ENCODE peak calls at places on chromosome 17, in nine cellular contexts. O is activated naive CD4-positive, alpha-beta T cell; L is NCI-H1092 treated with DMSO at 0.1 percent for 48 hours; T is T-cell; U is stimulated activated CD8-positive, alpha-beta memory T cell treated with anti-CD3 and anti-CD28 coated beads, Interleukin-4, amount 100 ng/mL, for 1 hour; R is central memory CD8-positive, alpha-beta T cell; C is T-helper 2 cell; P is activated T-helper 1 cell treated with Interleukin-2 at 50 U/mL for 16 hours; G is heart left ventricle. E is an unnamed sample.

GRCh38 chr17:65455972-65456343 is 105.5 kb downstream of the AXIN2 start:
- DNase-seq in O (no peak), L (peak), T (no peak), U (no peak), R (no peak), C (no peak), P (peak), G (peak), E (no peak)

GRCh38 chr17:50117202-50118040 is 12.5 kb downstream of the SAMD14 start:
- DNase-seq in O (no peak), L (peak), T (peak), U (peak), R (peak), C (peak), P (peak), G (peak), E (no peak)

GRCh38 chr17:246226-246625 is 64.8 kb upstream of the DOC2B start:
- DNase-seq in O (no peak), L (no peak), T (no peak), U (no peak), R (no peak), C (no peak), P (no peak), G (peak), E (no peak)

GRCh38 chr17:31687505-31688126 is 171.4 kb downstream of the COPRS start:
- DNase-seq in O (no peak), L (no peak), T (no peak), U (no peak), R (no peak), C (no peak), P (no peak), G (no peak), E (no peak)

GRCh38 chr17:5819396-5819795 is 235.1 kb upstream of the NLRP1 start:
- DNase-seq in O (no peak), L (no peak), T (no peak), U (no peak), R (no peak), C (no peak), P (no peak), G (no peak), E (no peak)

GRCh38 chr17:34382586-34383224 is 19.7 kb upstream of the CCL1 start:
- DNase-seq in O (no peak), L (no peak), T (no peak), U (no peak), R (no peak), C (no peak), P (no peak), G (no peak), E (no peak)

GRCh38 chr17:76171701-76172100 is 30.7 kb upstream of the FOXJ1 start:
- DNase-seq in O (no peak), L (no peak), T (no peak), U (no peak), R (no peak), C (no peak), P (no peak), G (no peak), E (no peak)

GRCh38 chr17:8923762-8924161 is 41.7 kb downstream of the PIK3R5 start:
- DNase-seq in O (no peak), L (no peak), T (no peak), U (no peak), R (no peak), C (no peak), P (no peak), G (no peak), E (no peak)

GRCh38 chr17:82334622-82335394 is 1.2 kb upstream of the SECTM1 start:
- DNase-seq in O (no peak), L (no peak), T (no peak), U (no peak), R (no peak), C (no peak), P (no peak), G (peak), E (no peak)

GRCh38 chr17:66283296-66283934 is 19.0 kb upstream of the PRKCA start:
- DNase-seq in O (no peak), L (no peak), T (no peak), U (no peak), R (no peak), C (no peak), P (no peak), G (no peak), E (no peak)

GRCh38 chr17:77107506-77108433 is 33.0 kb upstream of the SEC14L1 start:
- DNase-seq in O (no peak), L (no peak), T (peak), U (peak), R (peak), C (no peak), P (no peak), G (no peak), E (no peak)

GRCh38 chr17:49987681-49988441 is 7.2 kb downstream of the DLX3 start:
- DNase-seq in O (no peak), L (peak), T (no peak), U (no peak), R (no peak), C (no peak), P (no peak), G (no peak), E (no peak)

GRCh38 chr17:48052956-48053757 is 5.0 kb downstream of the NFE2L1 start:
- DNase-seq in O (no peak), L (peak), T (no peak), U (no peak), R (no peak), C (no peak), P (no peak), G (peak), E (no peak)

GRCh38 chr17:57832711-57833596 is 16.9 kb downstream of the MRPS23 start:
- DNase-seq in O (no peak), L (peak), T (peak), U (peak), R (peak), C (peak), P (peak), G (peak), E (peak)

GRCh38 chr17:26792486-26792885 is 501.4 kb upstream of the WSB1 start:
- DNase-seq in O (no peak), L (no peak), T (no peak), U (no peak), R (no peak), C (no peak), P (no peak), G (no peak), E (no peak)

GRCh38 chr17:75927286-75927922 is 13.4 kb downstream of the FBF1 start:
- DNase-seq in O (no peak), L (peak), T (no peak), U (no peak), R (no peak), C (no peak), P (no peak), G (no peak), E (no peak)

GRCh38 chr17:65261682-65262636 is 124.8 kb downstream of the RGS9 start:
- DNase-seq in O (no peak), L (no peak), T (no peak), U (no peak), R (no peak), C (no peak), P (no peak), G (no peak), E (no peak)

GRCh38 chr17:66301864-66302741 is at the start of gene PRKCA:
- DNase-seq in O (peak), L (peak), T (peak), U (peak), R (peak), C (peak), P (peak), G (peak), E (peak)

GRCh38 chr17:74512624-74513084 is 18.6 kb downstream of the CD300LB start:
- DNase-seq in O (no peak), L (no peak), T (no peak), U (no peak), R (no peak), C (no peak), P (no peak), G (no peak), E (no peak)

GRCh38 chr17:65917560-65917959 is 274.4 kb downstream of the CEP112 start:
- DNase-seq in O (no peak), L (no peak), T (no peak), U (no peak), R (no peak), C (no peak), P (no peak), G (no peak), E (no peak)

GRCh38 chr17:61487161-61487654 is 35.0 kb downstream of the TBX4 start:
- DNase-seq in O (no peak), L (no peak), T (no peak), U (no peak), R (no peak), C (no peak), P (no peak), G (no peak), E (no peak)

GRCh38 chr17:59651346-59651745 is 31.7 kb downstream of the CLTC start:
- DNase-seq in O (no peak), L (no peak), T (no peak), U (no peak), R (no peak), C (no peak), P (no peak), G (no peak), E (no peak)

GRCh38 chr17:58328195-58329034 is at the start of gene TSPOAP1:
- DNase-seq in O (peak), L (no peak), T (peak), U (no peak), R (peak), C (no peak), P (peak), G (peak), E (peak)

GRCh38 chr17:28975031-28975430 is 23.7 kb upstream of the PHF12 start:
- DNase-seq in O (no peak), L (no peak), T (no peak), U (no peak), R (no peak), C (no peak), P (no peak), G (no peak), E (no peak)

GRCh38 chr17:10172241-10172741 is 26.1 kb downstream of the GAS7 start:
- DNase-seq in O (no peak), L (no peak), T (no peak), U (no peak), R (no peak), C (no peak), P (no peak), G (no peak), E (no peak)

GRCh38 chr17:11287791-11288190 is 46.8 kb downstream of the SHISA6 start:
- DNase-seq in O (no peak), L (no peak), T (no peak), U (no peak), R (no peak), C (no peak), P (no peak), G (no peak), E (no peak)

GRCh38 chr17:37813753-37814152 is 68.9 kb upstream of the HNF1B start:
- DNase-seq in O (no peak), L (no peak), T (no peak), U (no peak), R (no peak), C (no peak), P (no peak), G (no peak), E (no peak)

GRCh38 chr17:53822764-53823163 is at the start of gene KIF2B:
- DNase-seq in O (no peak), L (no peak), T (no peak), U (no peak), R (no peak), C (no peak), P (no peak), G (no peak), E (no peak)

GRCh38 chr17:49497147-49498036 is 2.3 kb downstream of the NGFR start:
- DNase-seq in O (no peak), L (no peak), T (no peak), U (no peak), R (no peak), C (no peak), P (no peak), G (peak), E (no peak)

GRCh38 chr17:68849673-68850260 is 105.4 kb downstream of the ABCA8 start:
- DNase-seq in O (no peak), L (no peak), T (no peak), U (no peak), R (no peak), C (no peak), P (no peak), G (no peak), E (no peak)

GRCh38 chr17:75694536-75694935 is 26.7 kb upstream of the ITGB4 start:
- DNase-seq in O (no peak), L (no peak), T (no peak), U (no peak), R (no peak), C (no peak), P (no peak), G (peak), E (no peak)

GRCh38 chr17:29180051-29180787 is at the start of gene MYO18A:
- DNase-seq in O (peak), L (peak), T (peak), U (peak), R (peak), C (peak), P (peak), G (peak), E (peak)

GRCh38 chr17:58643147-58643546 is 48.7 kb downstream of the TEX14 start:
- DNase-seq in O (no peak), L (no peak), T (no peak), U (no peak), R (no peak), C (no peak), P (no peak), G (no peak), E (no peak)

GRCh38 chr17:59311051-59311468 is 20.4 kb upstream of the YPEL2 start:
- DNase-seq in O (no peak), L (peak), T (no peak), U (peak), R (peak), C (no peak), P (no peak), G (no peak), E (peak)

GRCh38 chr17:49646391-49647255 is 31.3 kb downstream of the SPOP start:
- DNase-seq in O (no peak), L (no peak), T (no peak), U (no peak), R (no peak), C (no peak), P (no peak), G (no peak), E (no peak)

GRCh38 chr17:82435103-82435502 is 15.4 kb downstream of the CYBC1 start:
- DNase-seq in O (no peak), L (no peak), T (no peak), U (no peak), R (no peak), C (no peak), P (no peak), G (no peak), E (no peak)

GRCh38 chr17:40358323-40359038 is 6.1 kb downstream of the GJD3 start:
- DNase-seq in O (peak), L (peak), T (peak), U (peak), R (peak), C (peak), P (peak), G (peak), E (peak)

E was measured in effector memory CD4-positive, alpha-beta T cell.